ENCODE peak calls at places on chromosomes 12 and 14, in five cellular contexts. W is MM.1S, M is DND-41, G is mammary epithelial cell, E is fibroblast of lung. C is an unnamed sample.

GRCh38 chr12:118124333-118124874 is 11.5 kb upstream of the PEBP1 start:
- DNase-seq in W (no peak), M (no peak), G (no peak), E (no peak), C (no peak)

GRCh38 chr12:25906651-25907340 is 51.7 kb upstream of the RASSF8 start:
- DNase-seq in W (no peak), M (no peak), G (no peak), E (no peak), C (no peak)

GRCh38 chr12:27999970-28000369 is 27.4 kb upstream of the PTHLH start:
- DNase-seq in W (no peak), M (no peak), G (no peak), E (peak), C (no peak)

GRCh38 chr12:57591567-57592325 is 754 bp downstream of the PIP4K2C start:
- DNase-seq in W (peak), M (no peak), G (peak), E (peak), C (peak)

GRCh38 chr14:68662395-68662794 is 130.5 kb downstream of the ZFP36L1 start:
- DNase-seq in W (no peak), M (no peak), G (no peak), E (no peak), C (no peak)

GRCh38 chr12:68579254-68579653 is 31.4 kb upstream of the RAP1B start:
- DNase-seq in W (no peak), M (no peak), G (no peak), E (no peak), C (no peak)

GRCh38 chr14:74867673-74868072 is 8.3 kb downstream of the PROX2 start:
- DNase-seq in W (no peak), M (no peak), G (no peak), E (peak), C (no peak)

GRCh38 chr12:100824476-100824875 is 29.9 kb downstream of the ANO4 start:
- DNase-seq in W (no peak), M (no peak), G (no peak), E (no peak), C (no peak)

GRCh38 chr12:44000309-44000952 is 164.6 kb downstream of the TMEM117 start:
- DNase-seq in W (peak), M (peak), G (peak), E (peak), C (peak)

GRCh38 chr14:88929656-88930436 is 105.4 kb downstream of the TTC8 start:
- DNase-seq in W (no peak), M (no peak), G (no peak), E (no peak), C (no peak)

GRCh38 chr12:71223139-71223538 is 65.3 kb upstream of the TSPAN8 start:
- DNase-seq in W (no peak), M (no peak), G (no peak), E (peak), C (no peak)

GRCh38 chr12:48039151-48039550 is 34.9 kb upstream of the COL2A1 start:
- DNase-seq in W (no peak), M (no peak), G (no peak), E (no peak), C (no peak)

GRCh38 chr12:106282457-106283097 is 20.0 kb upstream of the TCP11L2 start:
- DNase-seq in W (peak), M (peak), G (peak), E (peak), C (peak)

GRCh38 chr14:35044939-35045797 is 904 bp upstream of the FAM177A1 start:
- DNase-seq in W (no peak), M (no peak), G (no peak), E (peak), C (no peak)

GRCh38 chr12:11717533-11717961 is 68.1 kb downstream of the ETV6 start:
- DNase-seq in W (no peak), M (no peak), G (no peak), E (peak), C (no peak)

GRCh38 chr12:65327207-65328076 is 49.0 kb downstream of the MSRB3 start:
- DNase-seq in W (no peak), M (no peak), G (no peak), E (peak), C (no peak)

GRCh38 chr12:32598688-32599087 is 80.4 kb upstream of the DNM1L start:
- DNase-seq in W (no peak), M (no peak), G (no peak), E (no peak), C (no peak)

GRCh38 chr14:58865520-58866281 is 227.9 kb downstream of the DACT1 start:
- DNase-seq in W (no peak), M (no peak), G (peak), E (peak), C (no peak)

GRCh38 chr12:6089041-6089823 is 35.2 kb downstream of the VWF start:
- DNase-seq in W (peak), M (no peak), G (peak), E (peak), C (no peak)

GRCh38 chr12:7934560-7935463 is 1.2 kb downstream of the SLC2A3 start:
- DNase-seq in W (no peak), M (peak), G (no peak), E (no peak), C (no peak)

GRCh38 chr12:7935773-7936581 is at the start of gene SLC2A3:
- DNase-seq in W (peak), M (peak), G (peak), E (peak), C (peak)

GRCh38 chr12:7934153-7934552 is 1.8 kb downstream of the SLC2A3 start:
- DNase-seq in W (no peak), M (peak), G (no peak), E (no peak), C (no peak)

GRCh38 chr12:7935464-7935772 is 569 bp downstream of the SLC2A3 start:
- DNase-seq in W (no peak), M (no peak), G (no peak), E (no peak), C (no peak)

DNA sequence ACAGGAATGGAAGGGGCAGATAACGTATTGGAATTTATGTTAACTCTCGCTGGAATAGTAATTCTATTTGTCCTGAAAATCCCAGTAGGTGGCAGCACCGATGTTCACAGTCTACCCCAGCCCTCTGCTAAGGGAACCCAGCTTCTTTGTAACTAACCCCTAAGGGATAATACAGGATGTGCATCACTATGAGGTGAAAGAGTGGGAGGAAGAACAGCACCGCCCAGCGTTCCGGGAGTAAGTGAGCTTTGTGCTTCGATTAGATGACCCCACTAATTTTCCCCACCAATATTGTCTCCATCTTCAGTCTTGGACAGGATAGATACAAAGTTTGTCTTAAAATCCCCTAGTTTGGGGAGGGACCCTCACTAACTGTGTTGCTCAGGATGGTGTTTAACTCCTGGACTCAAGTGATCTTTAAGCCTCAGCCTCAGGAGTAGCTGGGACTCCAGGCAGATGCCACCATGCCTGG is 2.7 kb downstream of the SLC2A3 start:
- DNase-seq in W (peak), M (peak), G (peak), E (peak), C (peak)
- H3K4me3 ChIP-seq in W (no peak), M (peak), G (peak), E (peak), C (peak)

DNA sequence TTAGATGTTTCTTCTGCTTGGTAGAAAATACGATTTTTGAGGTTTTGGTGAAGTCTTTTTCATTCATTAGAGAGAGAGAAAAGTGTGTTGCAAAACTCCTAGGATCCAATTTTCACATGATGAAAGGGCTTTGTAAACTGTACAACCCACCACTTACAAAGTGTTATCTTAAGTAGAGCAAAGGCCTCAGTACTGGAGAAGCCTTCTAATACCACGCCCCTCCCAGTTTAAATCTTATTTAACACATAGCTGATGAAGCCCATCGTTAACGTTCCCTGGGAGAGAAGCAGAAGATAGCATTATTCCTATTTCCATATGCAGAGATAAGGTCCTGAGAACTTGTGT is 884 bp downstream of the APOLD1 start:
- DNase-seq in W (peak), M (no peak), G (no peak), E (no peak), C (no peak)
- H3K9ac ChIP-seq in W (peak), M (peak), G (no peak), E (peak), C (peak)

GRCh38 chr12:81021834-81022233 is 56.0 kb upstream of the ACSS3 start:
- DNase-seq in W (no peak), M (no peak), G (no peak), E (peak), C (no peak)

GRCh38 chr12:81022531-81022930 is 55.3 kb upstream of the ACSS3 start:
- DNase-seq in W (no peak), M (no peak), G (no peak), E (peak), C (no peak)

GRCh38 chr12:81021131-81021530 is 56.7 kb upstream of the ACSS3 start:
- DNase-seq in W (no peak), M (no peak), G (no peak), E (no peak), C (no peak)

GRCh38 chr12:81015510-81015909 is 62.4 kb upstream of the ACSS3 start:
- DNase-seq in W (no peak), M (no peak), G (no peak), E (no peak), C (no peak)

DNA sequence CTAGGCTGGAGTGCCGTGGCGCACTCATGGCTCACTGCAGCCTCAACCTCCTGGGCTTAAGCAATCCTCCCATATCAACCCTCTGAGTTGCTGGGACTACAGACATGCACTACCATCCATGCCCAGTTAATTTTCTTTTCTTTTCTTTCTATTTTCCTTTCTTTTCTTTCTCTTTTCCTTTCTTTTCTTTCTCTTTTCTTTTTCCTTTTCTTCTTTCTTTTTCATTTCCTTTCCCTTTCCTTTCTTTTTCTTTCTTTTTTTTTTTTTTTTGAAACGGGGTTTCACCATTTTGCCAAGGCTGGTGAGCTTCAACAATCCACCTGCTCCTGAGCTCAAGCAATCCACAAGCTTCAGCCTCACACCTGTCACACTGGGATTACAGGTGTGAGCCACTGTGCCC is 60.1 kb upstream of the ACSS3 start:
- DNase-seq in W (no peak), M (no peak), G (no peak), E (no peak), C (no peak)
- H3K4me3 ChIP-seq in W (no peak), M (no peak), G (no peak), E (no peak), C (no peak)

DNA sequence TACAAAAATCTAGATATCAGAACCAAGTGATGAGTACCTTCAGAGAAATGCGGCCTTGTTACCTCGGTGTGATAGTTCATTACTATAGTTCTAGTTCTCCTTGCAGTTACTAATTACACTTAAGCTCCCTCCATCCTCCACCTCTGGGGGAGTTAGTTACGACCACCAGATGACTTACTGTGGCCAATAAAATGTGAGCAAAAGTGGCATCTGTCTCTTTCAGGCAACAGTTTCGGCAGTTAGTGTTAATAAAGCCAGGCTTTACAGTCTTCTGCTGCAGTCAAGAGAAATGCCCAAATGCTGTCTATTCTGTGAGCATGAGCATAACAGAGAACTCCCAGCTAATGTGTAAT is 6.0 kb downstream of the TXNDC16 start:
- DNase-seq in W (no peak), M (no peak), G (no peak), E (no peak), C (no peak)
- H3K9ac ChIP-seq in W (no peak), M (no peak), G (no peak), E (no peak), C (no peak)

GRCh38 chr12:132925597-132926416 is 30.3 kb downstream of the ZNF605 start:
- DNase-seq in W (no peak), M (no peak), G (peak), E (no peak), C (no peak)

GRCh38 chr12:132924356-132924755 is 31.8 kb downstream of the ZNF605 start:
- DNase-seq in W (no peak), M (no peak), G (no peak), E (no peak), C (no peak)

GRCh38 chr12:132921685-132922084 is 34.3 kb upstream of the CHFR start:
- DNase-seq in W (no peak), M (no peak), G (no peak), E (no peak), C (no peak)

GRCh38 chr12:132922676-132923075 is 33.4 kb downstream of the ZNF605 start:
- DNase-seq in W (no peak), M (no peak), G (no peak), E (no peak), C (no peak)

GRCh38 chr12:132923356-132923909 is 32.7 kb downstream of the ZNF605 start:
- DNase-seq in W (no peak), M (no peak), G (no peak), E (peak), C (no peak)
- H3K4me3 ChIP-seq in W (no peak), M (no peak), G (no peak), E (no peak), C (no peak)

DNA sequence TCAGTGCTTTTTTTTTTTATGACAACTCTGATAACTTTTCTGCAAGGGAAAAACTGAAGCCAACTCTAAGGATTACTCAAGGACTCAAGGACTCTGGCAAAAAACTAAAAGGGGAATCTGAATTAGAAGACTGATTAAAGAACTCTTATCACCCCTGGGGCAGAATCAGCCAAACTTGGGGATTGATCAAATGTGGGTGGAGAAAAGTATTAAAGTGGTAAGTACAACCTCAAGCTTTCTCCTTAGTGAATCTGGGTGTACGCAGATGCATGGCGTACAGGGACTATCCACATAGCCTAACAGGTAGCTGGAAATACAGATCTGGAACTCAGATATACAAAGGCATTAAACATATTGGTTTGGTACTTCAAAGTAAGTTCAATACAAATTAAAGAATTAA is 7.3 kb downstream of the LIMA1 start:
- DNase-seq in W (no peak), M (no peak), G (no peak), E (no peak), C (no peak)
- H3K9ac ChIP-seq in W (no peak), M (no peak), G (no peak), E (no peak), C (no peak)

GRCh38 chr12:49133014-49133413 is 1.8 kb upstream of the TUBA1B start:
- DNase-seq in W (no peak), M (no peak), G (no peak), E (no peak), C (no peak)
- H3K4me3 ChIP-seq in W (peak), M (peak), G (peak), E (peak), C (no peak)

DNA sequence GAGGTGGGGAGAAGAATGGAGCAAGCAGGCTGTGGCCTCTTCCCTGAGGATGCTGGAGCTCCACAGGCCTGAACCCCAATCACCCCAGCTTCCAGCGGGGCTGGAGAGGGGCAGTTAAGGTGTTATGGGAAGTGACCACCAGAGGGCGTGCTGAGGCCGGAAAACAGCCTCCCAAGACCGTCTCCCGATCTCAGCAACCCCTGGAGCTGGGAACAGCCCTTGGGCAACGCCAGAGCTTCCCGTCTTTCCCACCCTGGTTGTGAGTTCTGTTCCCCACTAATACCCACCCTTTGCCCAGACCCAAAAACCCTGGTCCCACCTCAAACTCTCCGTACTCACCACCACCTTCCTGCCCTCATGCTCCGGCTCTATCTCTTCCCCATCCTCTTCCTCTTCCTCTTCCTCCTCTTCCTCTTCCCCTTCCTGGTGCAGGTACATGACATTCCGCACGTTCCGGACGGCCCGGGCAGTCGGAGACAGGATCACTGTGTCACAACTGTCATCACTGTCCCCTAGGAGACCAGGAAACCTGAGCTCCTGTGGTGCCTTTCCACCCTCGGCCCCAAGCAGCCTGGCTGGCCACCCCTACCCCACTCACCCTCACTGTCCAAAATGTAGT is 13.1 kb downstream of the SPRYD3 start:
- DNase-seq in W (peak), M (peak), G (peak), E (peak), C (peak)
- H3K9ac ChIP-seq in W (no peak), M (no peak), G (no peak), E (no peak), C (no peak)